ENCODE peak calls at places on chromosomes 5 and 9, in eight cellular contexts. A, V, H, X, P, C, Z and W are unnamed samples.

GRCh38 chr9:117734523-117735314 is 30.5 kb downstream of the TLR4 start:
- DNase-seq in P (peak), A (no peak), V (no peak), Z (no peak), H (peak), C (peak), X (no peak), W (peak)

GRCh38 chr9:127450170-127450830 is 906 bp downstream of the RPL12 start:
- DNase-seq in X (peak), A (peak), P (peak), C (no peak), Z (no peak), V (no peak), H (peak), W (peak)

GRCh38 chr5:31935702-31936347 is 238.3 kb downstream of the GOLPH3 start:
- DNase-seq in V (no peak), A (no peak), Z (no peak), X (no peak), C (peak), P (peak), H (no peak), W (peak)

GRCh38 chr5:77892061-77893010 is 116.2 kb upstream of the TBCA start:
- DNase-seq in P (no peak), H (no peak), C (no peak), Z (no peak), A (no peak), X (no peak), V (no peak), W (no peak)

GRCh38 chr9:115291841-115292240 is 173.9 kb upstream of the TNC start:
- DNase-seq in A (no peak), P (peak), H (no peak), Z (no peak), V (no peak), C (peak), X (no peak), W (no peak)

GRCh38 chr9:123389070-123389469 is 33.1 kb downstream of the CRB2 start:
- DNase-seq in Z (no peak), P (no peak), C (no peak), V (no peak), A (no peak), X (no peak), H (no peak), W (no peak)

GRCh38 chr5:7473668-7474215 is 77.8 kb downstream of the ADCY2 start:
- DNase-seq in P (no peak), Z (peak), H (no peak), C (no peak), V (no peak), X (no peak), A (no peak), W (no peak)

GRCh38 chr9:135022191-135022870 is 65.1 kb upstream of the OLFM1 start:
- DNase-seq in P (no peak), X (no peak), C (no peak), V (no peak), H (no peak), Z (no peak), A (no peak), W (no peak)

GRCh38 chr5:32942225-32942989 is 231.3 kb downstream of the NPR3 start:
- DNase-seq in H (no peak), V (no peak), Z (peak), A (no peak), C (peak), P (no peak), X (no peak), W (no peak)

GRCh38 chr9:6186691-6187090 is 28.9 kb upstream of the IL33 start:
- DNase-seq in C (no peak), V (no peak), H (no peak), P (no peak), X (no peak), Z (no peak), A (no peak), W (no peak)

GRCh38 chr5:179006564-179006963 is 11.4 kb upstream of the GRM6 start:
- DNase-seq in X (no peak), Z (no peak), H (no peak), C (no peak), P (no peak), V (no peak), A (no peak), W (no peak)

GRCh38 chr9:92666912-92667532 is 2.9 kb downstream of the IPPK start:
- DNase-seq in V (no peak), X (no peak), C (no peak), A (no peak), H (no peak), P (no peak), Z (no peak), W (no peak)

GRCh38 chr5:370311-370958 is 48.9 kb downstream of the AHRR start:
- DNase-seq in X (no peak), H (no peak), V (no peak), P (no peak), Z (no peak), A (no peak), C (no peak), W (no peak)

GRCh38 chr5:108003178-108003577 is 332.4 kb upstream of the EFNA5 start:
- DNase-seq in H (peak), X (no peak), Z (no peak), A (no peak), V (no peak), C (peak), P (peak), W (peak)

GRCh38 chr5:37665889-37666288 is 174.0 kb downstream of the GDNF start:
- DNase-seq in X (no peak), P (no peak), C (no peak), Z (peak), A (no peak), V (peak), H (no peak), W (peak)

GRCh38 chr5:68821056-68821455 is 272.8 kb upstream of the SLC30A5 start:
- DNase-seq in Z (no peak), H (no peak), V (no peak), A (no peak), X (no peak), C (no peak), P (no peak), W (no peak)

GRCh38 chr5:73446631-73447233 is 1.8 kb downstream of the FOXD1 start:
- DNase-seq in C (peak), V (no peak), A (no peak), Z (peak), P (peak), H (no peak), X (no peak), W (peak)

GRCh38 chr5:14914603-14915277 is 43.2 kb upstream of the ANKH start:
- DNase-seq in P (peak), H (peak), V (no peak), A (no peak), X (no peak), C (peak), Z (no peak), W (peak)